ENCODE peak calls at places on chromosomes 1 and 21, in seven cellular contexts. N is ascending aorta, F is gastrocnemius medialis, X is AG04450, D is AG09309, A is psoas muscle, V is mucosa of descending colon. T is an unnamed sample.

GRCh38 chr1:12184008-12184681 is 17.4 kb downstream of the TNFRSF1B start:
- DNase-seq in F (peak), N (peak), X (peak), A (peak), D (no peak), V (peak), T (peak)

GRCh38 chr1:39255212-39255611 is 50.7 kb downstream of the MACF1 start:
- DNase-seq in X (no peak), V (no peak), D (no peak), A (no peak), N (no peak), F (no peak), T (no peak)

GRCh38 chr1:101290922-101291561 is 54.2 kb downstream of the S1PR1 start:
- DNase-seq in V (no peak), D (no peak), A (no peak), X (no peak), N (no peak), F (no peak), T (no peak)

GRCh38 chr21:35036521-35037383 is 12.3 kb downstream of the RUNX1 start:
- DNase-seq in A (no peak), D (no peak), X (no peak), N (no peak), F (no peak), V (no peak), T (no peak)

GRCh38 chr1:203084588-203085527 is 954 bp downstream of the MYOG start:
- DNase-seq in F (peak), X (no peak), D (no peak), N (no peak), V (no peak), A (peak), T (no peak)

GRCh38 chr1:223207293-223208066 is 64.4 kb upstream of the TLR5 start:
- DNase-seq in F (no peak), D (no peak), V (no peak), A (no peak), N (no peak), X (no peak), T (no peak)

GRCh38 chr1:46444466-46444865 is 45.2 kb upstream of the DMBX1 start:
- DNase-seq in F (no peak), A (no peak), D (no peak), N (no peak), X (no peak), V (no peak), T (no peak)

GRCh38 chr21:29538115-29538514 is 239.4 kb downstream of the BACH1 start:
- DNase-seq in D (no peak), A (no peak), X (peak), N (no peak), V (no peak), F (no peak), T (no peak)

GRCh38 chr1:31910933-31911332 is 27.2 kb downstream of the PTP4A2 start:
- DNase-seq in X (no peak), V (no peak), F (no peak), D (no peak), A (no peak), N (no peak), T (no peak)

GRCh38 chr1:7856345-7856744 is 3.5 kb upstream of the UTS2 start:
- DNase-seq in D (no peak), A (no peak), F (no peak), X (no peak), N (no peak), V (no peak), T (no peak)

GRCh38 chr1:231885209-231885854 is 258.7 kb downstream of the DISC1 start:
- DNase-seq in X (no peak), F (no peak), V (no peak), N (no peak), A (no peak), D (no peak), T (no peak)

GRCh38 chr1:16979475-16980327 is 719 bp downstream of the MFAP2 start:
- DNase-seq in A (no peak), D (no peak), F (no peak), X (no peak), N (no peak), V (no peak), T (no peak)

GRCh38 chr1:210448293-210448892 is 119.7 kb downstream of the HHAT start:
- DNase-seq in D (peak), X (peak), F (no peak), N (no peak), V (no peak), A (no peak), T (no peak)

GRCh38 chr1:157878059-157878458 is 36.5 kb upstream of the CD5L start:
- DNase-seq in V (no peak), F (no peak), N (no peak), X (peak), D (peak), A (no peak), T (peak)
- TF ChIP-seq CTCF in V (no peak), F (peak), N (no peak), X (peak), D (peak), A (no peak), T (peak)

GRCh38 chr1:152110860-152111514 is 4.3 kb downstream of the TCHH start:
- DNase-seq in V (peak), X (no peak), N (no peak), A (peak), D (peak), F (no peak), T (no peak)

GRCh38 chr1:152108899-152109222 is 6.4 kb downstream of the TCHH start:
- DNase-seq in N (no peak), D (no peak), X (no peak), V (peak), A (no peak), F (no peak), T (no peak)

GRCh38 chr1:152110365-152110859 is 4.8 kb downstream of the TCHH start:
- DNase-seq in N (no peak), A (no peak), X (no peak), D (peak), F (no peak), V (peak), T (no peak)

GRCh38 chr1:152109231-152109997 is 5.8 kb downstream of the TCHH start:
- DNase-seq in V (no peak), D (no peak), X (no peak), F (no peak), N (no peak), A (no peak), T (no peak)

GRCh38 chr1:152109998-152110294 is 5.3 kb downstream of the TCHH start:
- DNase-seq in A (no peak), X (no peak), F (no peak), D (no peak), V (no peak), N (no peak), T (no peak)
- H3K4me3 ChIP-seq in A (peak), X (peak), F (peak), D (peak), V (no peak), N (peak), T (peak)

GRCh38 chr1:24392604-24392946 is 21.0 kb downstream of the STPG1 start:
- DNase-seq in F (no peak), A (no peak), N (no peak), D (no peak), V (no peak), X (no peak), T (no peak)
- TF ChIP-seq CTCF in F (no peak), A (no peak), N (no peak), D (no peak), V (no peak), X (no peak), T (no peak)

GRCh38 chr1:230280054-230280795 is 145.9 kb downstream of the PGBD5 start:
- DNase-seq in V (peak), A (no peak), D (no peak), F (no peak), N (peak), X (no peak), T (no peak)

GRCh38 chr1:230282157-230282556 is 144.0 kb downstream of the PGBD5 start:
- DNase-seq in N (peak), A (no peak), F (no peak), X (no peak), V (peak), D (no peak), T (no peak)

GRCh38 chr1:230280906-230281413 is 145.2 kb downstream of the PGBD5 start:
- DNase-seq in F (no peak), V (peak), N (peak), D (no peak), A (no peak), X (no peak), T (no peak)

GRCh38 chr1:230279583-230279945 is 146.6 kb downstream of the PGBD5 start:
- DNase-seq in F (peak), X (no peak), V (peak), N (peak), D (no peak), A (no peak), T (no peak)

GRCh38 chr1:230281531-230281930 is 144.6 kb downstream of the PGBD5 start:
- DNase-seq in F (no peak), D (no peak), V (peak), X (no peak), N (peak), A (no peak), T (no peak)
- H3K4me3 ChIP-seq in F (no peak), D (no peak), V (no peak), X (no peak), N (no peak), A (no peak), T (no peak)

T was measured in epithelial cell of proximal tubule.